ENCODE peak calls at places on chromosomes 3 and 15, in four cellular contexts. G is lower lobe of right lung, M is fibroblast of lung, X is heart right ventricle. A is an unnamed sample.

GRCh38 chr15:37078566-37078965 is 21.8 kb downstream of the MEIS2 start:
- DNase-seq in G (no peak), M (no peak), X (no peak), A (no peak)

GRCh38 chr15:31606261-31606669 is 279.6 kb downstream of the KLF13 start:
- DNase-seq in G (no peak), M (peak), X (no peak), A (no peak)

GRCh38 chr3:170974872-170975271 is 51.6 kb downstream of the SLC2A2 start:
- DNase-seq in G (no peak), M (no peak), X (no peak), A (no peak)

GRCh38 chr3:169759256-169759655 is 5.6 kb downstream of the TERC start:
- DNase-seq in G (no peak), M (peak), X (no peak), A (no peak)

GRCh38 chr3:171348121-171348520 is 112.1 kb downstream of the TNIK start:
- DNase-seq in G (no peak), M (no peak), X (no peak), A (no peak)

GRCh38 chr15:79967331-79968182 is 3.4 kb downstream of the BCL2A1 start:
- DNase-seq in G (no peak), M (no peak), X (no peak), A (no peak)

GRCh38 chr3:156677120-156677479 is 2.7 kb downstream of the TIPARP start:
- DNase-seq in G (no peak), M (no peak), X (no peak), A (no peak)

GRCh38 chr3:114902691-114903101 is 244.4 kb downstream of the ZBTB20 start:
- DNase-seq in G (no peak), M (no peak), X (no peak), A (no peak)

GRCh38 chr3:99669879-99670555 is 31.6 kb downstream of the COL8A1 start:
- DNase-seq in G (no peak), M (peak), X (no peak), A (no peak)

GRCh38 chr3:54776601-54777000 is 151.3 kb downstream of the LRTM1 start:
- DNase-seq in G (no peak), M (no peak), X (no peak), A (no peak)

GRCh38 chr3:21256932-21257331 is 494.1 kb downstream of the ZNF385D start:
- DNase-seq in G (no peak), M (no peak), X (no peak), A (no peak)

DNA sequence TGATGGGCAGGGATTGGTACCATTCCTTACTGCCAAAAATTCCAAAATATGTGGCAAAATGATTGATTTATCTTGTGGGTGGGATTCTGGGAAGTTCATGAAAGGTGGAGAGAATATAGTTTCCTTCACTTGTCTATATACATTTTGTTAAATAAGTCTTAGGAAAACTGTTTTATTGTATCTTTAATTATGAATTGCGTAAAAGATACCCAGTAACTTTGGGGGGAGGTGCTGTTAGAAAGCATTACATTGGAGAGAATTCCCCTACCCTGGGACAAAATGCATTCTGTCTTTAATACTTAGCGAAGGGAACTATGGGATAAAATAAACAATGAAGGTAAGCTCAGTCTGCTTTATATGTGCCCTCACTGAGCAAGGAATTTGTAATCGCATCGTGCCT is 4.6 kb downstream of the SETD5 start:
- DNase-seq in G (no peak), M (no peak), X (no peak), A (no peak)
- H3K4me3 ChIP-seq in G (no peak), M (peak), X (no peak), A (no peak)

GRCh38 chr3:153163349-153164008 is 1.5 kb downstream of the RAP2B start:
- DNase-seq in G (no peak), M (peak), X (no peak), A (no peak)

GRCh38 chr3:153162513-153163348 is 705 bp downstream of the RAP2B start:
- DNase-seq in G (peak), M (peak), X (peak), A (no peak)

GRCh38 chr3:153166206-153166605 is 4.2 kb downstream of the RAP2B start:
- DNase-seq in G (no peak), M (no peak), X (no peak), A (no peak)

GRCh38 chr3:153164009-153164550 is 2.1 kb downstream of the RAP2B start:
- DNase-seq in G (no peak), M (no peak), X (no peak), A (no peak)

GRCh38 chr3:153165211-153165815 is 3.3 kb downstream of the RAP2B start:
- DNase-seq in G (no peak), M (peak), X (no peak), A (no peak)
- TF ChIP-seq CTCF in G (peak), M (peak), X (peak), A (peak)

DNA sequence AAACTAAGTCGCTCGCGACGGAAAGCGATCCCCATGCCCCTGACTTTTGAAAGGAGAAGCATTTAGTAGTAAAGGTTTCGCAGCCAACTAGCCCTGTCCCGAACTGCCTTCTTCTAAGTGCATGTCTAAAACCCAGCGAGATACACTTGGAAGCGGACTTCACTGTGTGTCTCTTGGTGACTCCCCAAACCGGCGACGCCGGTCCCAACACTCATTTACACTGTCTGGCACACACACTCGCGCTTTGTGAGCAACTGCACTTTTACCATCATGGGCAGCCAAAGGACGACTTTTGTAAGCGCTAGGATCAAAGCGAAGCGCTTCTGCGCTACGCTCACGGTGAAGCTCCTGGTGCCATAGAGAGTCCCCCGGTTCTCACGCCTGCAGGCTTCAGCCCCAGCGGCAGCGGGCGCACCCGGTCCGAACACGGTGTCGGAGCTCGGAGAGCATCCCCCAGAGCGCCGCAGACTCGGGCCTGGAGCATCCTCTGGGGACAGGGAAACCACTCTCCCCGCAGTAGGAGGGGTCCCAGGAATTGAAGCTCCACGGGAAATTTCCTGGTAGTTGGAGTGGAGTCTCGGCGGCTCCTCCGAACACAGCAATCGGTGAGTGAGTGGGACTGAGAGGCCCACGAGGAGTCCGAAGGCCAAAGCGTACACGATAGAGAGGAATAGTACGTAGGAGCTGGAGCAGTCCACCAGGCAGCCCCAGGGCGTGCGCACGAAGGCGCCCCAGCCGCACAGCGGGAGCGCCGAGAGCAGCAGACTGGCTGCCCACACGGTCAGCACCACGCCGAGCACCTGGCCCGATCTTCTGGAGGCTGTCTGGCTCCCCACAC is 1.4 kb downstream of the GPR149 start:
- DNase-seq in G (no peak), M (no peak), X (peak), A (no peak)
- H3K4me3 ChIP-seq in G (peak), M (peak), X (no peak), A (peak)

DNA sequence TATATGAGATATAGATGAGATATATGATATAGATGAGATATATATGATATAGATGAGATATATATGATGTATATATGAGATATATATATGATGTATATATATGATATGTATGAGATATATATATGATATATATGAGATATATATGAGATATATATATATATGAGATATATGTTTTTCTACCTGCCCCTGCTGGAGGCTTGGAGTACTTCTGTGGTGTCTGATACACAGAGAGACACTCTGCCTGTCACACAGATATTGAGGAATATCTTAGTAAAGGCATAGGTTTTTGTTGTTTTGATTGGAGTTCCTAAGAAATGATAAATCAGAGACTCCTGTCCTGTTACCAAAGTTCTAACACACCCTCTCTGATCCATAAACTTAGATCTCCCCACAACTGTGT is 43.0 kb downstream of the TMEM41A start:
- DNase-seq in G (no peak), M (no peak), X (no peak), A (no peak)
- TF ChIP-seq CTCF in G (peak), M (peak), X (no peak), A (no peak)

GRCh38 chr15:51735611-51736010 is 1.8 kb downstream of the LYSMD2 start:
- DNase-seq in G (no peak), M (no peak), X (no peak), A (no peak)
- H3K4me3 ChIP-seq in G (peak), M (no peak), X (no peak), A (no peak)